ENCODE peak calls at places on chromosomes 6 and 20, in ten cellular contexts. R is fibroblast of lung, Z is colonic mucosa, G is GM12865, H is occipital lobe, T is BJ, S is NCI-H1092 treated with DMSO at 0.1 percent for 48 hours, P is EL, J is aorta, U is IMR-90. Y is an unnamed sample.
A peak's percentile ranks its signal among the peaks of the same experiment; 100 is the strongest.

GRCh38 chr20:9617940-9618339 is 103.5 kb downstream of the LAMP5 start:
- DNase-seq in U (peak; percentile 22), G (peak; percentile 35), Z (no peak), S (peak; percentile 63), P (peak; percentile 21), H (peak; percentile 37), J (no peak), T (no peak), R (peak; percentile 48), Y (peak; percentile 24)

GRCh38 chr20:37426106-37426505 is 80.2 kb downstream of the SRC start:
- DNase-seq in S (no peak), J (no peak), P (no peak), R (no peak), H (no peak), G (no peak), T (no peak), U (no peak), Z (no peak), Y (no peak)

GRCh38 chr6:158765509-158766068 is 53.6 kb downstream of the EZR start:
- DNase-seq in H (no peak), Z (no peak), S (no peak), U (no peak), G (no peak), R (no peak), J (no peak), P (no peak), T (no peak), Y (no peak)

GRCh38 chr6:132199343-132199742 is 201.9 kb downstream of the MOXD1 start:
- DNase-seq in S (no peak), P (peak; percentile 79), G (no peak), R (peak; percentile 89), Z (no peak), T (no peak), J (no peak), H (no peak), U (peak; percentile 90), Y (no peak)

GRCh38 chr6:27662770-27663169 is 189.9 kb upstream of the ZNF184 start:
- DNase-seq in H (no peak), G (no peak), J (no peak), S (no peak), U (no peak), T (no peak), P (no peak), R (no peak), Z (no peak), Y (no peak)

GRCh38 chr6:126176266-126176665 is 163.6 kb upstream of the CENPW start:
- DNase-seq in U (peak; percentile 14), G (no peak), J (no peak), Z (no peak), T (no peak), S (peak; percentile 2), P (peak; percentile 22), R (peak; percentile 50), H (no peak), Y (peak; percentile 91)

GRCh38 chr6:431986-432385 is 40.4 kb downstream of the IRF4 start:
- DNase-seq in J (no peak), S (no peak), T (no peak), P (no peak), Z (no peak), H (no peak), R (peak; percentile 38), G (peak; percentile 63), U (no peak), Y (no peak)

GRCh38 chr6:44074383-44075136 is 52.7 kb downstream of the MRPL14 start:
- DNase-seq in H (no peak), S (no peak), T (no peak), Z (peak; percentile 69), J (peak; percentile 90), G (peak; percentile 85), P (peak; percentile 86), U (peak; percentile 87), R (peak; percentile 82), Y (no peak)

GRCh38 chr6:146419576-146419975 is 124.1 kb upstream of the RAB32 start:
- DNase-seq in Z (no peak), P (no peak), G (no peak), T (no peak), S (no peak), H (no peak), J (no peak), R (no peak), U (no peak), Y (no peak)

GRCh38 chr6:170403451-170403850 is 96.9 kb downstream of the FAM120B start:
- DNase-seq in R (peak; percentile 39), S (no peak), H (no peak), P (peak; percentile 67), U (peak; percentile 70), Z (no peak), T (no peak), J (no peak), G (no peak), Y (no peak)

GRCh38 chr6:141105481-141105880 is 1027.2 kb upstream of the GJE1 start:
- DNase-seq in Z (no peak), U (peak; percentile 50), J (no peak), R (peak; percentile 12), S (no peak), T (no peak), P (peak; percentile 58), G (no peak), H (no peak), Y (no peak)

GRCh38 chr6:45483021-45483420 is 105.3 kb upstream of the SUPT3H start:
- DNase-seq in G (no peak), Z (no peak), J (no peak), H (no peak), R (peak; percentile 97), T (peak; percentile 88), P (peak; percentile 91), U (peak; percentile 98), S (no peak), Y (no peak)

GRCh38 chr20:15346657-15347280 is 1009.4 kb upstream of the FLRT3 start:
- DNase-seq in R (no peak), J (no peak), G (no peak), P (no peak), U (no peak), Z (no peak), H (no peak), S (no peak), T (no peak), Y (no peak)

GRCh38 chr20:10247440-10247839 is 28.8 kb downstream of the SNAP25 start:
- DNase-seq in J (no peak), R (no peak), G (no peak), H (no peak), U (peak; percentile 39), T (no peak), S (no peak), Z (no peak), P (peak; percentile 27), Y (no peak)

GRCh38 chr6:44042261-44043035 is 84.8 kb downstream of the MRPL14 start:
- DNase-seq in S (no peak), H (no peak), U (no peak), R (no peak), J (peak; percentile 60), Z (no peak), G (no peak), T (no peak), P (no peak), Y (no peak)

GRCh38 chr6:48206091-48206490 is 95.1 kb upstream of the PTCHD4 start:
- DNase-seq in S (no peak), R (no peak), T (no peak), U (no peak), H (no peak), P (no peak), J (no peak), G (no peak), Z (no peak), Y (no peak)

GRCh38 chr6:25601797-25602679 is 50.0 kb upstream of the SCGN start:
- DNase-seq in J (no peak), H (no peak), R (peak; percentile 81), T (peak; percentile 16), Z (no peak), S (peak; percentile 58), P (peak; percentile 46), G (peak; percentile 59), U (peak; percentile 67), Y (peak; percentile 87)

GRCh38 chr20:34771680-34772081 is 53.8 kb downstream of the NCOA6 start:
- DNase-seq in G (no peak), H (no peak), Z (no peak), J (no peak), P (peak; percentile 8), T (no peak), U (no peak), S (no peak), R (peak; percentile 12), Y (peak; percentile 80)

GRCh38 chr6:108736832-108737231 is 111.4 kb upstream of the ARMC2 start:
- DNase-seq in S (no peak), H (no peak), J (peak; percentile 82), Z (no peak), R (peak; percentile 89), P (peak; percentile 94), T (no peak), G (no peak), U (peak; percentile 92), Y (no peak)

GRCh38 chr20:40769677-40770285 is 80.7 kb upstream of the MAFB start:
- DNase-seq in T (no peak), Z (no peak), S (no peak), G (peak; percentile 6), R (no peak), P (no peak), U (no peak), J (no peak), H (no peak), Y (no peak)

GRCh38 chr6:41922154-41922553 is 855 bp downstream of the BYSL start:
- DNase-seq in Z (no peak), P (no peak), U (no peak), H (no peak), G (no peak), R (no peak), J (no peak), T (no peak), S (peak; percentile 2), Y (peak; percentile 48)

GRCh38 chr20:24660651-24661050 is 191.2 kb downstream of the SYNDIG1 start:
- DNase-seq in Z (no peak), G (no peak), R (no peak), J (no peak), U (no peak), H (no peak), T (no peak), S (no peak), P (no peak), Y (no peak)

GRCh38 chr6:132357120-132357519 is 44.2 kb downstream of the MOXD1 start:
- DNase-seq in G (no peak), S (no peak), Z (no peak), U (peak; percentile 66), P (peak; percentile 40), H (no peak), J (no peak), T (peak; percentile 36), R (peak; percentile 47), Y (peak; percentile 24)

GRCh38 chr6:43910638-43911353 is 140.8 kb downstream of the VEGFA start:
- DNase-seq in T (peak; percentile 41), U (peak; percentile 86), Z (no peak), G (no peak), S (no peak), H (no peak), P (peak; percentile 63), J (no peak), R (peak; percentile 94), Y (peak; percentile 97)

GRCh38 chr6:86723729-86724128 is 213.6 kb upstream of the HTR1E start:
- DNase-seq in H (no peak), J (no peak), U (no peak), S (no peak), Z (no peak), P (peak; percentile 23), G (no peak), R (no peak), T (no peak), Y (no peak)

GRCh38 chr20:5642155-5642981 is 107.8 kb upstream of the SHLD1 start:
- DNase-seq in U (no peak), R (peak; percentile 53), S (no peak), G (peak; percentile 56), T (no peak), H (no peak), J (no peak), Z (peak; percentile 49), P (no peak), Y (peak; percentile 33)

GRCh38 chr6:79538481-79538971 is 1.3 kb upstream of the LCA5 start:
- DNase-seq in U (no peak), H (no peak), R (peak; percentile 25), Z (no peak), G (no peak), J (no peak), S (peak; percentile 6), T (no peak), P (peak; percentile 4), Y (no peak)

GRCh38 chr6:140256213-140256612 is 881.8 kb upstream of the CITED2 start:
- DNase-seq in G (no peak), P (no peak), Z (no peak), R (peak; percentile 12), U (peak; percentile 3), J (no peak), S (no peak), H (no peak), T (no peak), Y (no peak)

Y was measured in OCI-M1.